ENCODE peak calls at places on chromosomes 6 and 20, in five cellular contexts. C, L, I, E and W are unnamed samples.

GRCh38 chr20:38873050-38873581 is 53.1 kb upstream of the FAM83D start:
- DNase-seq in C (no peak), L (no peak), I (no peak), E (no peak), W (no peak)

GRCh38 chr6:40352006-40352405 is 235.2 kb downstream of the LRFN2 start:
- DNase-seq in C (no peak), L (no peak), I (no peak), E (no peak), W (no peak)

GRCh38 chr20:21004386-21005076 is 101.6 kb downstream of the LINC00237 start:
- DNase-seq in C (no peak), L (no peak), I (no peak), E (no peak), W (no peak)

GRCh38 chr20:58705525-58705924 is 12.9 kb downstream of the NPEPL1 start:
- DNase-seq in C (peak; percentile 14), L (peak; percentile 12), I (no peak), E (no peak), W (no peak)

GRCh38 chr6:42702200-42702599 is 20.2 kb downstream of the PRPH2 start:
- DNase-seq in C (no peak), L (no peak), I (no peak), E (no peak), W (no peak)

GRCh38 chr6:33207569-33208088 is 671 bp upstream of the RING1 start:
- DNase-seq in C (peak; percentile 64), L (peak; percentile 45), I (no peak), E (peak; percentile 69), W (no peak)

GRCh38 chr6:33781105-33781975 is 7.6 kb downstream of the LEMD2 start:
- DNase-seq in C (no peak), L (no peak), I (no peak), E (no peak), W (no peak)

GRCh38 chr20:25338112-25339023 is 52.3 kb downstream of the ABHD12 start:
- DNase-seq in C (no peak), L (no peak), I (no peak), E (no peak), W (no peak)

GRCh38 chr20:2080532-2081224 is 20.9 kb upstream of the STK35 start:
- DNase-seq in C (no peak), L (no peak), I (no peak), E (no peak), W (no peak)

GRCh38 chr20:2086177-2086979 is 15.2 kb upstream of the STK35 start:
- DNase-seq in C (no peak), L (no peak), I (no peak), E (no peak), W (no peak)

GRCh38 chr20:2088904-2089303 is 12.7 kb upstream of the STK35 start:
- DNase-seq in C (no peak), L (no peak), I (no peak), E (no peak), W (no peak)

GRCh38 chr20:2086980-2087377 is 14.6 kb upstream of the STK35 start:
- DNase-seq in C (no peak), L (no peak), I (no peak), E (no peak), W (no peak)

GRCh38 chr20:2084703-2085102 is 16.9 kb upstream of the STK35 start:
- DNase-seq in C (no peak), L (no peak), I (no peak), E (no peak), W (no peak)
- H3K27ac ChIP-seq in C (no peak overlapping the region), L (no peak overlapping the region), I (no peak overlapping the region), E (no peak overlapping the region), W (no peak overlapping the region)

GRCh38 chr6:4369616-4370015 is 234.2 kb upstream of the ECI2 start:
- DNase-seq in C (no peak), L (no peak), I (no peak), E (no peak), W (no peak)

GRCh38 chr6:4368649-4369048 is 233.3 kb upstream of the ECI2 start:
- DNase-seq in C (no peak), L (no peak), I (no peak), E (no peak), W (no peak)

GRCh38 chr6:4371207-4371921 is 236.0 kb upstream of the ECI2 start:
- DNase-seq in C (no peak), L (peak; percentile 79), I (no peak), E (no peak), W (no peak)

GRCh38 chr6:4367643-4368042 is 232.3 kb upstream of the ECI2 start:
- DNase-seq in C (no peak), L (no peak), I (no peak), E (no peak), W (no peak)

DNA sequence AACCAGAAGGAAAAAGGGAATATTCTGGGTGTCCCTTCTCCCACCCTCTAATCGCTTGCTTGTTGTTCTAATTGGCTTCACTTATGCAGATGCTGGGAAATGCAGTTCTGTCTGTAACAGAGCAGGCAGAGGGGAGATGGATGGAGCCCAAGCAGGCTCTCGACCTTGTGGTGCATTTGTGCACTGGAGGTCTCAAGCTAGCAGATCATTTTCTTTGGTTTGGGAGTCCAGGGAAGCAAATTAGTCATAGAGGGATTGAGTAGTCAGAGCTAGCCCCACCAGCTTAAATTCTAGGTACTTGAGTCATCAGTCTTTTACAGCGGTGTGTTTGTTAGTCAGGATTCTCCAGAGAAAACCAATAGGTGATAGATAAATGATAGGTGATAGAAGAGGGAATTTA is 234.7 kb upstream of the ECI2 start:
- DNase-seq in C (no peak), L (no peak), I (no peak), E (no peak), W (no peak)
- H3K27ac ChIP-seq in C (no peak overlapping the region), L (peak overlapping the region; percentile 84), I (no peak overlapping the region), E (no peak overlapping the region), W (no peak overlapping the region)

DNA sequence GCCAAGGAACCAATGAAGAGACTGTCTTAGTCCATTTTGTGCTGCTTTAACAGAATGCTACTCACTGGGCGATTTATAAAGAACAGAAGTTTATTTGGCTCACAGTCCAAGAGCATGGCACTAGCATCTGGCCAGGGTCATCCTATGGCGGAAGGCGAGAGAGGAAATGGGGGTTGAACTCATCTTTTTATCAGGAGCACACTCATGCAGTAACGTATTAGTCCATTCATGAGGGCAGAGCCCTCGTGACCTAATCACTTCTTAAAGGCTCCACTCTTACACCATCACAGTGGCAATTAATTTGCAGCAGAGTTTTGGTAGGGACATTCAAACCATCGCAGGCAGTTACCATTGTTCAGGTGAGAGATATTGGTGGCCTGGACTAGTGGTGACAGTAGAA is 8.5 kb downstream of the ARFGEF2 start:
- DNase-seq in C (no peak), L (no peak), I (no peak), E (no peak), W (no peak)
- H3K27ac ChIP-seq in C (no peak overlapping the region), L (peak overlapping the region; percentile 98), I (peak overlapping the region; percentile 71), E (peak overlapping the region; percentile 25), W (no peak overlapping the region)

GRCh38 chr6:28390688-28391087 is 8.9 kb downstream of the ZSCAN12 start:
- DNase-seq in C (no peak), L (no peak), I (no peak), E (no peak), W (no peak)

GRCh38 chr6:28393912-28394662 is 5.5 kb downstream of the ZSCAN12 start:
- DNase-seq in C (no peak), L (no peak), I (no peak), E (no peak), W (no peak)

GRCh38 chr6:28399370-28400121 is at the start of gene ZSCAN12:
- DNase-seq in C (peak; percentile 82), L (peak; percentile 77), I (peak; percentile 42), E (peak; percentile 55), W (peak; percentile 79)

GRCh38 chr6:28400122-28400451 is 540 bp upstream of the ZSCAN12 start:
- DNase-seq in C (no peak), L (no peak), I (no peak), E (no peak), W (no peak)

DNA sequence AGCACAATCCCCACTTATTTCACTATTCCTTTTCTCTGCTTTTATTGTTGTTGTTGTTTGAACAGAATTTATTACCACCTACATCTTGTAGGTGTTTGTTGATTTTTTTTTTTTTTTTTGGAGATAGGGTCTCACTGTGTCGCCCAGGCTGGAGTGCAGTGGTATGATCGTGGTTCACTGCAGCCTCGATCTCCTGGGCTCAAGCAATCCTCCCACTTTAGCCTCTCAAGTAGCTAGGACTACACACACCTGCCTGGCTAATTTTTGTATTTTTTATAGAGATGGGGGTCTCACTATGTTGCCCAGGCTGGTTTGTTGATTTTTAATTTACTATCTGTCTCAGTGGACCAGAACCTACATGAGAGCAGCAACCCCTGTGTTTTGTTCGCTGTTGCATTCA is 3.6 kb downstream of the ZSCAN12 start:
- DNase-seq in C (no peak), L (no peak), I (no peak), E (no peak), W (no peak)
- H3K27ac ChIP-seq in C (no peak overlapping the region), L (no peak overlapping the region), I (no peak overlapping the region), E (no peak overlapping the region), W (no peak overlapping the region)

DNA sequence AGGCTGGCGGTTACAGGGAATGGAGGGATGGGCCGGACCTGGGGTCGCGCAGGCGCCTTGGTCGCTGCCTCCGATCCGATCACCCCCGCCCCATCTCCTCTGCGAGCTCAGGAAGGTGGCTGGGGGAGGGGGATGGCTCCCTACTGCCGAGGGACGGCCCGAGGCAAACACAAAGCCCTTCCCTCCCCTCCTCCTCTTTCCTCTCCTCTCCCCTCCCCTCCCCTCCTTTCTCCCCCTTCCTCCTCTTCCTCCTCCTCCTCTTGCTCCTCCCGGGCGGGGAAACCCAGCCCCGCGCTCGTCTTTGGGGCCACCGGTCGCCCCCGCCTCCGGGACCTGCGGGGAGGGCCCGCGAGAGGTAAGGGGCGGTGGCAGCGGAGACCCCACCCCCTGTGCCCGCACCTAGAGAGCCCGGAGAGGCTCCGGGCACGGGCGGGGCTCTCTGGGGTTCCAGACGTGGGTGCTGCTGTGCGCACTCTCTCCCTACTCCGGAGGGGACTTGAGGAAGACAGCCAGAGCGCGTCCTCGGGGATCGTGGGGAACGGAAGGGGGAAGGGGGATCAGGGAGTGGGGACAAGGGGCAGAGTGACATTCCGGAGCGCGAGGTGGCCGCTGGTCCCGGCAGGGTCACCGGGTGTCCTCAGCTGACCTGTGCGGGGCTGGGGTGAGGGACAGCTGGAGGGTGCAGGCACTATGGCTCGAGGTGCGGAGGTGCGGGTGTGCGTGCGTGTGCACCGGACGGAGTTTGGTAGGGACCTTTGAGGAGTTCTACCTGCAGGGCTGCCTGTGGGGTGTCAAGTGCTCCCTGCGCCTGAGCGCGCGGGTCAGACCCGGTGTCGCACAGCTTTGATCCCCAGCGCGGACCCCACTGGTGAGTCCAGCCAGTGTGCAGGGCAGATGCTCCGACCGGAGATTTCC is at the start of gene RIN2:
- DNase-seq in C (no peak), L (peak; percentile 92), I (peak; percentile 71), E (peak; percentile 89), W (peak; percentile 54)
- H3K27ac ChIP-seq in C (peak within 1 kb of the TSS; percentile 91), L (peak within 1 kb of the TSS; percentile 99), I (peak within 1 kb of the TSS; percentile 98), E (peak within 1 kb of the TSS; percentile 92), W (peak within 1 kb of the TSS; percentile 91)

GRCh38 chr6:26440977-26441358 is 664 bp downstream of the BTN3A3 start:
- DNase-seq in C (no peak), L (no peak), I (no peak), E (no peak), W (no peak)
- H3K27ac ChIP-seq in C (peak overlapping the region; percentile 80), L (peak overlapping the region; percentile 86), I (peak overlapping the region; percentile 92), E (peak overlapping the region; percentile 86), W (no peak overlapping the region)

GRCh38 chr6:35452186-35453090 is at the start of gene FANCE:
- DNase-seq in C (peak; percentile 99), L (peak; percentile 95), I (peak; percentile 95), E (peak; percentile 89), W (peak; percentile 71)
- H3K27ac ChIP-seq in C (peak within 1 kb of the TSS; percentile 72), L (peak within 1 kb of the TSS; percentile 87), I (peak within 1 kb of the TSS; percentile 85), E (peak within 1 kb of the TSS; percentile 30), W (peak within 1 kb of the TSS; percentile 61)